ENCODE peak calls at places on chromosomes 11 and 22, in seven cellular contexts. One of them, this sample, is unnamed.

GRCh38 chr22:23767303-23767672 is 484 bp downstream of the CHCHD10 start:
- DNase-seq in ovary: no peak
- DNase-seq in IMR-90: no peak
- DNase-seq in right lobe of liver: no peak
- DNase-seq in heart left ventricle: no peak
- DNase-seq in sigmoid colon: no peak
- DNase-seq in Peyer's patch: no peak
- DNase-seq in this sample: no peak

GRCh38 chr11:130779943-130780342 is 136.3 kb downstream of the SNX19 start:
- DNase-seq in ovary: no peak
- DNase-seq in IMR-90: no peak
- DNase-seq in right lobe of liver: no peak
- DNase-seq in heart left ventricle: no peak
- DNase-seq in sigmoid colon: no peak
- DNase-seq in Peyer's patch: no peak
- DNase-seq in this sample: no peak

GRCh38 chr22:48424201-48424627 is 1403.5 kb downstream of the BRD1 start:
- DNase-seq in ovary: peak; percentile 13
- DNase-seq in IMR-90: no peak
- DNase-seq in right lobe of liver: peak; percentile 43
- DNase-seq in heart left ventricle: no peak
- DNase-seq in sigmoid colon: no peak
- DNase-seq in Peyer's patch: no peak
- DNase-seq in this sample: peak; percentile 62

GRCh38 chr11:12599408-12600143 is 74.6 kb upstream of the TEAD1 start:
- DNase-seq in ovary: peak; percentile 48
- DNase-seq in IMR-90: no peak
- DNase-seq in right lobe of liver: peak; percentile 86
- DNase-seq in heart left ventricle: peak; percentile 30
- DNase-seq in sigmoid colon: no peak
- DNase-seq in Peyer's patch: no peak
- DNase-seq in this sample: no peak

GRCh38 chr11:11149671-11150459 is 203.2 kb downstream of the CSNK2A3 start:
- DNase-seq in ovary: no peak
- DNase-seq in IMR-90: no peak
- DNase-seq in right lobe of liver: no peak
- DNase-seq in heart left ventricle: no peak
- DNase-seq in sigmoid colon: no peak
- DNase-seq in Peyer's patch: no peak
- DNase-seq in this sample: no peak

GRCh38 chr11:85167038-85167437 is 460.1 kb downstream of the DLG2 start:
- DNase-seq in ovary: no peak
- DNase-seq in IMR-90: peak; percentile 1
- DNase-seq in right lobe of liver: no peak
- DNase-seq in heart left ventricle: no peak
- DNase-seq in sigmoid colon: no peak
- DNase-seq in Peyer's patch: no peak
- DNase-seq in this sample: no peak

GRCh38 chr11:119254239-119254638 is 48.1 kb downstream of the CBL start:
- DNase-seq in ovary: no peak
- DNase-seq in IMR-90: no peak
- DNase-seq in right lobe of liver: no peak
- DNase-seq in heart left ventricle: no peak
- DNase-seq in sigmoid colon: no peak
- DNase-seq in Peyer's patch: no peak
- DNase-seq in this sample: no peak

GRCh38 chr11:69552951-69553350 is 71.5 kb downstream of the LINC01488 start:
- DNase-seq in ovary: no peak
- DNase-seq in IMR-90: no peak
- DNase-seq in right lobe of liver: peak; percentile 12
- DNase-seq in heart left ventricle: no peak
- DNase-seq in sigmoid colon: peak; percentile 40
- DNase-seq in Peyer's patch: no peak
- DNase-seq in this sample: no peak

GRCh38 chr11:130802567-130802966 is 113.7 kb downstream of the SNX19 start:
- DNase-seq in ovary: no peak
- DNase-seq in IMR-90: no peak
- DNase-seq in right lobe of liver: no peak
- DNase-seq in heart left ventricle: no peak
- DNase-seq in sigmoid colon: no peak
- DNase-seq in Peyer's patch: no peak
- DNase-seq in this sample: no peak

GRCh38 chr11:92455221-92455790 is 230.7 kb downstream of the FAT3 start:
- DNase-seq in ovary: no peak
- DNase-seq in IMR-90: no peak
- DNase-seq in right lobe of liver: no peak
- DNase-seq in heart left ventricle: no peak
- DNase-seq in sigmoid colon: no peak
- DNase-seq in Peyer's patch: no peak
- DNase-seq in this sample: no peak

GRCh38 chr11:64516226-64516625 is 74.8 kb upstream of the SLC22A12 start:
- DNase-seq in ovary: no peak
- DNase-seq in IMR-90: no peak
- DNase-seq in right lobe of liver: no peak
- DNase-seq in heart left ventricle: no peak
- DNase-seq in sigmoid colon: no peak
- DNase-seq in Peyer's patch: no peak
- DNase-seq in this sample: no peak

GRCh38 chr22:23534851-23535717 is 45.0 kb downstream of the IGLL1 start:
- DNase-seq in ovary: peak; percentile 52
- DNase-seq in IMR-90: no peak
- DNase-seq in right lobe of liver: peak; percentile 38
- DNase-seq in heart left ventricle: no peak
- DNase-seq in sigmoid colon: peak; percentile 60
- DNase-seq in Peyer's patch: no peak
- DNase-seq in this sample: peak; percentile 59

GRCh38 chr22:45010532-45010900 is 711 bp upstream of the PHF21B start:
- DNase-seq in ovary: no peak
- DNase-seq in IMR-90: no peak
- DNase-seq in right lobe of liver: peak; percentile 40
- DNase-seq in heart left ventricle: no peak
- DNase-seq in sigmoid colon: no peak
- DNase-seq in Peyer's patch: no peak
- DNase-seq in this sample: no peak

GRCh38 chr22:38314140-38314991 is 2.9 kb downstream of the CSNK1E start:
- DNase-seq in ovary: peak; percentile 58
- DNase-seq in IMR-90: peak; percentile 75
- DNase-seq in right lobe of liver: no peak
- DNase-seq in heart left ventricle: no peak
- DNase-seq in sigmoid colon: no peak
- DNase-seq in Peyer's patch: peak; percentile 61
- DNase-seq in this sample: no peak

GRCh38 chr22:33865248-33865647 is 55.0 kb downstream of the LARGE1 start:
- DNase-seq in ovary: no peak
- DNase-seq in IMR-90: no peak
- DNase-seq in right lobe of liver: no peak
- DNase-seq in heart left ventricle: no peak
- DNase-seq in sigmoid colon: no peak
- DNase-seq in Peyer's patch: no peak
- DNase-seq in this sample: no peak

GRCh38 chr22:24505337-24505736 is 10.2 kb downstream of the UPB1 start:
- DNase-seq in ovary: no peak
- DNase-seq in IMR-90: no peak
- DNase-seq in right lobe of liver: no peak
- DNase-seq in heart left ventricle: no peak
- DNase-seq in sigmoid colon: no peak
- DNase-seq in Peyer's patch: no peak
- DNase-seq in this sample: peak; percentile 21

GRCh38 chr22:29026579-29026978 is 35.1 kb downstream of the C22orf31 start:
- DNase-seq in ovary: no peak
- DNase-seq in IMR-90: no peak
- DNase-seq in right lobe of liver: no peak
- DNase-seq in heart left ventricle: no peak
- DNase-seq in sigmoid colon: no peak
- DNase-seq in Peyer's patch: no peak
- DNase-seq in this sample: no peak

GRCh38 chr11:118049771-118050170 is 27.1 kb upstream of the TMPRSS4 start:
- DNase-seq in ovary: no peak
- DNase-seq in IMR-90: no peak
- DNase-seq in right lobe of liver: no peak
- DNase-seq in heart left ventricle: no peak
- DNase-seq in sigmoid colon: no peak
- DNase-seq in Peyer's patch: no peak
- DNase-seq in this sample: peak; percentile 34

GRCh38 chr22:46079861-46080821 is 70.2 kb upstream of the PPARA start:
- DNase-seq in ovary: peak; percentile 81
- DNase-seq in IMR-90: no peak
- DNase-seq in right lobe of liver: peak; percentile 56
- DNase-seq in heart left ventricle: peak; percentile 79
- DNase-seq in sigmoid colon: peak; percentile 95
- DNase-seq in Peyer's patch: no peak
- DNase-seq in this sample: peak; percentile 89

GRCh38 chr11:8717876-8718753 is 35.5 kb downstream of the RPL27A start:
- DNase-seq in ovary: peak; percentile 73
- DNase-seq in IMR-90: peak; percentile 97
- DNase-seq in right lobe of liver: peak; percentile 77
- DNase-seq in heart left ventricle: peak; percentile 42
- DNase-seq in sigmoid colon: peak; percentile 92
- DNase-seq in Peyer's patch: peak; percentile 19
- DNase-seq in this sample: no peak
- H3K4me3 ChIP-seq in ovary: no peak overlapping the region
- H3K4me3 ChIP-seq in IMR-90: peak overlapping the region; percentile 19
- H3K4me3 ChIP-seq in right lobe of liver: peak overlapping the region; percentile 34
- H3K4me3 ChIP-seq in heart left ventricle: no peak overlapping the region
- H3K4me3 ChIP-seq in sigmoid colon: no peak overlapping the region
- H3K4me3 ChIP-seq in Peyer's patch: no peak overlapping the region
- H3K4me3 ChIP-seq in this sample: peak overlapping the region; percentile 15

GRCh38 chr11:67280791-67281551 is 8.1 kb upstream of the ANKRD13D start:
- DNase-seq in ovary: peak; percentile 42
- DNase-seq in IMR-90: no peak
- DNase-seq in right lobe of liver: peak; percentile 53
- DNase-seq in heart left ventricle: no peak
- DNase-seq in sigmoid colon: peak; percentile 63
- DNase-seq in Peyer's patch: no peak
- DNase-seq in this sample: no peak

GRCh38 chr11:67281552-67282150 is 7.5 kb upstream of the ANKRD13D start:
- DNase-seq in ovary: peak; percentile 33
- DNase-seq in IMR-90: no peak
- DNase-seq in right lobe of liver: peak; percentile 53
- DNase-seq in heart left ventricle: no peak
- DNase-seq in sigmoid colon: peak; percentile 57
- DNase-seq in Peyer's patch: no peak
- DNase-seq in this sample: peak; percentile 59

GRCh38 chr11:67282876-67283371 is 6.2 kb upstream of the ANKRD13D start:
- DNase-seq in ovary: peak; percentile 27
- DNase-seq in IMR-90: no peak
- DNase-seq in right lobe of liver: peak; percentile 52
- DNase-seq in heart left ventricle: no peak
- DNase-seq in sigmoid colon: peak; percentile 62
- DNase-seq in Peyer's patch: no peak
- DNase-seq in this sample: no peak

GRCh38 chr11:67283490-67283963 is 5.6 kb upstream of the ANKRD13D start:
- DNase-seq in ovary: peak; percentile 33
- DNase-seq in IMR-90: no peak
- DNase-seq in right lobe of liver: no peak
- DNase-seq in heart left ventricle: no peak
- DNase-seq in sigmoid colon: peak; percentile 67
- DNase-seq in Peyer's patch: no peak
- DNase-seq in this sample: no peak

GRCh38 chr11:67282155-67282875 is 6.8 kb upstream of the ANKRD13D start:
- DNase-seq in ovary: peak; percentile 36
- DNase-seq in IMR-90: no peak
- DNase-seq in right lobe of liver: peak; percentile 50
- DNase-seq in heart left ventricle: no peak
- DNase-seq in sigmoid colon: peak; percentile 65
- DNase-seq in Peyer's patch: no peak
- DNase-seq in this sample: no peak
- H3K36me3 ChIP-seq in ovary: no peaks in the 10 kb centered on the region
- H3K36me3 ChIP-seq in IMR-90: peaks cover 69% of the 10 kb centered on the region
- H3K36me3 ChIP-seq in right lobe of liver: peaks cover 5% of the 10 kb centered on the region
- H3K36me3 ChIP-seq in heart left ventricle: peaks cover 84% of the 10 kb centered on the region
- H3K36me3 ChIP-seq in sigmoid colon: peaks cover 76% of the 10 kb centered on the region
- H3K36me3 ChIP-seq in Peyer's patch: peaks cover 5% of the 10 kb centered on the region
- H3K36me3 ChIP-seq in this sample: peaks cover 78% of the 10 kb centered on the region

GRCh38 chr22:50529416-50530279 is at the start of gene TYMP:
- DNase-seq in ovary: no peak
- DNase-seq in IMR-90: no peak
- DNase-seq in right lobe of liver: peak; percentile 90
- DNase-seq in heart left ventricle: peak; percentile 83
- DNase-seq in sigmoid colon: peak; percentile 86
- DNase-seq in Peyer's patch: peak; percentile 75
- DNase-seq in this sample: peak; percentile 86

GRCh38 chr22:50528682-50529415 is 963 bp downstream of the TYMP start:
- DNase-seq in ovary: no peak
- DNase-seq in IMR-90: no peak
- DNase-seq in right lobe of liver: peak; percentile 72
- DNase-seq in heart left ventricle: no peak
- DNase-seq in sigmoid colon: no peak
- DNase-seq in Peyer's patch: no peak
- DNase-seq in this sample: peak; percentile 80

GRCh38 chr22:50526849-50527801 is 1.7 kb upstream of the SCO2 start:
- DNase-seq in ovary: no peak
- DNase-seq in IMR-90: no peak
- DNase-seq in right lobe of liver: peak; percentile 84
- DNase-seq in heart left ventricle: peak; percentile 63
- DNase-seq in sigmoid colon: peak; percentile 82
- DNase-seq in Peyer's patch: peak; percentile 61
- DNase-seq in this sample: no peak

GRCh38 chr22:50525991-50526848 is 822 bp upstream of the SCO2 start:
- DNase-seq in ovary: peak; percentile 86
- DNase-seq in IMR-90: peak; percentile 64
- DNase-seq in right lobe of liver: peak; percentile 90
- DNase-seq in heart left ventricle: peak; percentile 87
- DNase-seq in sigmoid colon: peak; percentile 88
- DNase-seq in Peyer's patch: peak; percentile 84
- DNase-seq in this sample: peak; percentile 92

GRCh38 chr22:50527921-50528681 is 1.7 kb downstream of the TYMP start:
- DNase-seq in ovary: no peak
- DNase-seq in IMR-90: no peak
- DNase-seq in right lobe of liver: peak; percentile 51
- DNase-seq in heart left ventricle: no peak
- DNase-seq in sigmoid colon: no peak
- DNase-seq in Peyer's patch: no peak
- DNase-seq in this sample: no peak
- TF ChIP-seq POLR2A in ovary: no peak
- TF ChIP-seq POLR2A in IMR-90: no peak
- TF ChIP-seq POLR2A in right lobe of liver: no peak
- TF ChIP-seq POLR2A in heart left ventricle: no peak
- TF ChIP-seq POLR2A in sigmoid colon: no peak
- TF ChIP-seq POLR2A in Peyer's patch: no peak
- TF ChIP-seq POLR2A in this sample: no peak

DNA sequence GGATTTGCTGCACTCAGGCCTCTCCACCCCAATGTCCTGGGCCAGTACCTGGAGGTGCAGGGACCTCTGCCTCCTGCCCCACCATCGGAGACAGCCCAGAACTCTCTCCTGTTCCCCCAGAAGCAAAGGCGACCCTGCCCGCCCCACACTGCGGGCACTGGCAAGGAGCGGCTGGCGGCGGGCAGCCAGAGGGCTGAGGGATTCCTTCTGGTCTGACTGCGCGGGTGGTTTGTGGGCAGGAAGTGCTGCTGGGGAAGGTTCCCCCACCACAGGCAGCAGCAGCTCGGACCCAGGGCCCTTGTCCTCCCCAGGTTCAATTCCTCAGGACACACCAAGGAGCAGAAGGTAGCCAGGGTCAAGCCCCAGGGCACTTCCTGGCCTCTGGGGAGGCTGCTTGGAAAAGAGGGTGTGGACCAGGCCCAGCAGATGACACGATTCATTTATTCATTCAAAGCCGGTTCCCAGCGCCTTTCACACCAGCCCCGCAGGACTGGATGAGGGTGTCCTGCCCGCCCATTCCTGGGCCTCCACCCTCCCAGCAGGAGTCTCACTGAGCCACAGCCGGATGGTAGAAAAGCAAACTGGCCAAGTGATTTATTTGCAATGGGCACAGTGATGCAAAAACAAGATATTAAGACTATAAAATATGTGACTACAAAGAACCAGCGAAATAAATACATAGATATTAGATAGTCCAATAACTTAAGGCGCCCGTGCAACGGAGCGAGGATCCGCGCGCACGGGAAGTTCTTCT is 1.2 kb downstream of the PHLDA2 start:
- DNase-seq in ovary: no peak
- DNase-seq in IMR-90: peak; percentile 28
- DNase-seq in right lobe of liver: peak; percentile 40
- DNase-seq in heart left ventricle: no peak
- DNase-seq in sigmoid colon: no peak
- DNase-seq in Peyer's patch: no peak
- DNase-seq in this sample: no peak
- H3K4me3 ChIP-seq in ovary: peak overlapping the region; percentile 35
- H3K4me3 ChIP-seq in IMR-90: peak overlapping the region; percentile 92
- H3K4me3 ChIP-seq in right lobe of liver: peak overlapping the region; percentile 54
- H3K4me3 ChIP-seq in heart left ventricle: peak overlapping the region; percentile 46
- H3K4me3 ChIP-seq in sigmoid colon: no peak overlapping the region
- H3K4me3 ChIP-seq in Peyer's patch: peak overlapping the region; percentile 54
- H3K4me3 ChIP-seq in this sample: peak overlapping the region; percentile 68

This sample was measured in suprapubic skin.